ENCODE peak calls at places on chromosome 4, in four cellular contexts. One of them, this sample, is unnamed.

GRCh38 chr4:89708903-89709361 is 128.0 kb downstream of the SNCA start:
- DNase-seq in Peyer's patch: no peak
- DNase-seq in NB4: no peak
- DNase-seq in AG04449: no peak
- DNase-seq in this sample: peak

GRCh38 chr4:131366724-131367123 is 1782.4 kb upstream of the PCDH10 start:
- DNase-seq in Peyer's patch: no peak
- DNase-seq in AG04449: no peak
- DNase-seq in NB4: no peak
- DNase-seq in this sample: no peak

GRCh38 chr4:151226004-151226932 is 50.7 kb upstream of the PRSS48 start:
- DNase-seq in AG04449: peak
- DNase-seq in NB4: no peak
- DNase-seq in Peyer's patch: no peak
- DNase-seq in this sample: peak

GRCh38 chr4:40736910-40737309 is 12.8 kb upstream of the NSUN7 start:
- DNase-seq in AG04449: no peak
- DNase-seq in NB4: peak
- DNase-seq in Peyer's patch: no peak
- DNase-seq in this sample: peak

GRCh38 chr4:122010610-122011009 is 58.8 kb upstream of the TRPC3 start:
- DNase-seq in Peyer's patch: no peak
- DNase-seq in AG04449: no peak
- DNase-seq in NB4: no peak
- DNase-seq in this sample: peak

GRCh38 chr4:44668521-44668920 is 9.7 kb upstream of the GUF1 start:
- DNase-seq in Peyer's patch: no peak
- DNase-seq in NB4: no peak
- DNase-seq in AG04449: no peak
- DNase-seq in this sample: no peak

GRCh38 chr4:188428935-188429334 is 289.7 kb downstream of the TRIML1 start:
- DNase-seq in NB4: no peak
- DNase-seq in AG04449: no peak
- DNase-seq in Peyer's patch: no peak
- DNase-seq in this sample: no peak

GRCh38 chr4:182142146-182143085 is 100.8 kb upstream of the TENM3 start:
- DNase-seq in NB4: no peak
- DNase-seq in AG04449: no peak
- DNase-seq in Peyer's patch: no peak
- DNase-seq in this sample: peak

DNA sequence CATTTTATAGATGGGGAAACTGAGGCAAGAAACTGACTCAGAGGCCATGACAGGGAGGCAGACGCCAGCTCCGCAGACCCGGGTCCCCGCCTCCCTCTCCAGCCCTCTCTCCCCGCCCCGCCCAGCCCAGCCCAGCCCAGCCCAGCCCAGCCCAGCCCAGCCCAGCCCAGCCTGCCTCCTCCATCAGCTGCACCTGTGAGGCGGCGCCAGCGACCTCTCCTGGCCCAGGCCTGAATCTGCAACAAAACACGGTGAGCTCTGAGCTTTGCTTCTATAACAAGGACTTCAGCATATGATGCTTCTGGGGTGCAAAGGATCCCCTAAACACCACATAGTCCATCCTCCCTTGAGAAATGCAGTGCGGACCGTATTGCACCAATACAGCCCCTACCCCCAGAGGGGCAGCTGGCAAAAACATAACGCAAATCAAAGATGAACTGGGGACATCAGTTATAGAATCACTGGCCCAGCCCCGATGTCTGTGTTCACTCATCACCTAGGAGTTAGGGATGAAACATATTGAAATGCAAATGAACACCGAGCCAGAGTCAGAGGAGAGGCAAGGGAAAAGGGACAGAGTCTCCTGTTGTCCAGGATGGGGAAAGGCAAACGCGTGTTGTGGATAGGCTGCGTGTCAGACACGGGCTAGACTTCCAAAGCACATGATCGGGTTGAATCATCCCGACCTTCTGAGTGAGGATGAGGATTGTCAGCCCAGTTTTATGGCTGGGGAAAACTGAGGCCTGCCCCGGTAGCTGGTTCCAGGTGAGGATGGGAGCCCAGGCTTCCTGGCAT is 216.1 kb upstream of the PSAPL1 start:
- DNase-seq in Peyer's patch: no peak
- DNase-seq in NB4: no peak
- DNase-seq in AG04449: no peak
- DNase-seq in this sample: peak
- TF ChIP-seq CTCF in Peyer's patch: no peak
- TF ChIP-seq CTCF in NB4: no peak
- TF ChIP-seq CTCF in AG04449: peak
- TF ChIP-seq CTCF in this sample: peak

GRCh38 chr4:72569719-72570235 is 756 bp upstream of the ADAMTS3 start:
- DNase-seq in NB4: no peak
- DNase-seq in AG04449: no peak
- DNase-seq in Peyer's patch: no peak
- DNase-seq in this sample: peak
- H3K4me3 ChIP-seq in NB4: no peak
- H3K4me3 ChIP-seq in AG04449: peak
- H3K4me3 ChIP-seq in Peyer's patch: peak
- H3K4me3 ChIP-seq in this sample: peak

DNA sequence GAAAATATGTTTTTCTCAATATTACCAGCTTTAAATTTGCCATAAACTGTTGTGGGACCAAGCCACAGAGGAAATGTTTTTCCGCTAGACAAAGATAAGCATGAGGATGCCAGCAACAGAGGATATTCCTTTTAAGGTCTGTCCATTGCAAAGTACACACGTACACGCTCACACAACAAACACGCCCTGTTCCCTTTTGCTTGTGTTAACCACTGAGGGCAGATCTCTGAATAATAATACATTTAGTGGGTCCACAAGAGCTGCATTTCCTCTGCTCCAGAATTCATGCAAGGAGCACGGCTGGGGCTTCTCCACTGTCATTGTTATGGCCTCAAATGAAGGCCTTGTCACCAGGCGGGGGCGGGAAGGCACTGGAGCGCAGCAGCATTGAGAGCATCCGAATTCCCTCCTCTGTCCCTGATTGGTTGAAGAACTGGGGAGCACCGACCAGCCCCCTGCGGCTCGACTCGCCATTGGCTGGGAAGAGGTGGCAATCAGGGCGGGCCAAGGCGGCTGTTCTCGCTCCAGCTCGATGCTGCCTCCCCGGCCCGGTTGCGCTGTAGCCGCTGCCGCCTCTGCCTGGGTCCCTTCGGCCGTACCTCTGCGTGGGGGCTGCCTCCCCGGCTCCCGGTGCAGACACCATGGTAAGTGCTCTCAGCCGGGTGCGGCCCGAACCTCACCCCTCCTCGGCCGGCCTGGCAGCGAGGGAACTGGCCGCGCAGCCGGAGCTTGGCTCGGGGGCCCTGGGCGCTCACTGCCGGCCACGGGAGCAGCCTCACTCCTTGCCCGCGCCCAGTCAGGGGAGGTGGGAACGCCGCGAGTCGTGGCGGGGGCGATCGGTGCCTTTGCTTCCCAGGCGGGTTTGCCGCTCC is at the start of gene GUCY1B1:
- DNase-seq in NB4: no peak
- DNase-seq in Peyer's patch: peak
- DNase-seq in AG04449: peak
- DNase-seq in this sample: peak
- TF ChIP-seq CTCF in NB4: no peak
- TF ChIP-seq CTCF in Peyer's patch: peak
- TF ChIP-seq CTCF in AG04449: peak
- TF ChIP-seq CTCF in this sample: peak

DNA sequence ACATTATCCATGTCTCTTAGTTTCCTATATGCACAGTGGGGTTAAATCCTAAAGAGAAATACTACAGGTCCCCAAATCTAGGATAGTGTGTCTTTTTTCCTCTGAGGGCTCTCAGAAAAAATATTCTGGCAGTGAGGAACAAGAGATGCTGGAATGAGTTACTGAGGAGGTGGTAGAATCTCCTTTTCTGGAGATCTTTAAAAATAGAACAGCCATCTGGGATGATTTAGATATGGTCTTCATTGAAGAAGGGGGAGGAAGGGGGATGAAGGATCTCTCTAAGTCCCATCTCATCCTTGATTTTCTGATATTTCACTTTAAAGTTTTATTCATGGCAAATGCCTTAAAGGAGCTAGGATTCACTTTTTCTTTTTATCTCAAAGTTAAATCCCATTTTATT is 235.0 kb downstream of the MAML3 start:
- DNase-seq in Peyer's patch: no peak
- DNase-seq in AG04449: no peak
- DNase-seq in NB4: no peak
- DNase-seq in this sample: no peak
- H3K4me3 ChIP-seq in Peyer's patch: no peak
- H3K4me3 ChIP-seq in AG04449: no peak
- H3K4me3 ChIP-seq in NB4: no peak
- H3K4me3 ChIP-seq in this sample: no peak

DNA sequence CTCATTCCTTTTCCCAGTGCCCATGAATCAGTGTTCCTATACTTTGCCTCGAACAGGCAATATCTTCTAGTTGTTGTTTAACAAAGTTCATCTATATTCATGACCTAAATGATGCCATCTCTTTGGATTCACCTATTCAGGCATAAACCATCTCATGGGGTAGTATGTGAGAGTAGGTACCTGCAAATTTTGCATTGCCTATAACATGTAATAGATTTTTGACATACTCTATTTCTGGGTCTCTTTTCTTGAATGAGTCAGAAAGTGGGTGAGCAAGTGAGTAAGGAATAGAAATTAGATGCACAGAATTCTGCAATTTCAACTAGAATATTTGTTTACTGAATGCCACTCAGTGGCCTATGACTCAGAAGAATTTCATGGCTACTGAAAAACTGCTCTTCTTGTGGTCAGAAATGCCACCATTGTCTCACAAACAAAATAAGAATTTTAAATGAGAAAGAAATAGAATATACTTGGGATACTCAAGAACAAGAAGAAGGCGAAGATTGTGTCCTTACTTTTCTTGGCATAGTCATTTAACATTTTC is 86.7 kb downstream of the HHIP start:
- DNase-seq in AG04449: no peak
- DNase-seq in NB4: no peak
- DNase-seq in Peyer's patch: no peak
- DNase-seq in this sample: no peak
- TF ChIP-seq CTCF in AG04449: no peak
- TF ChIP-seq CTCF in NB4: no peak
- TF ChIP-seq CTCF in Peyer's patch: no peak
- TF ChIP-seq CTCF in this sample: no peak

GRCh38 chr4:54228064-54228527 is 997 bp upstream of the PDGFRA start:
- DNase-seq in NB4: peak
- DNase-seq in Peyer's patch: peak
- DNase-seq in AG04449: no peak
- DNase-seq in this sample: peak

GRCh38 chr4:54227261-54228063 is 1.6 kb upstream of the PDGFRA start:
- DNase-seq in AG04449: no peak
- DNase-seq in Peyer's patch: no peak
- DNase-seq in NB4: no peak
- DNase-seq in this sample: peak

GRCh38 chr4:54230479-54231418 is 1.7 kb downstream of the PDGFRA start:
- DNase-seq in NB4: no peak
- DNase-seq in Peyer's patch: peak
- DNase-seq in AG04449: no peak
- DNase-seq in this sample: peak

GRCh38 chr4:54229631-54230478 is 762 bp downstream of the PDGFRA start:
- DNase-seq in AG04449: no peak
- DNase-seq in Peyer's patch: no peak
- DNase-seq in NB4: no peak
- DNase-seq in this sample: peak

GRCh38 chr4:54228563-54229501 is at the start of gene PDGFRA:
- DNase-seq in Peyer's patch: peak
- DNase-seq in NB4: no peak
- DNase-seq in AG04449: peak
- DNase-seq in this sample: peak
- H3K4me3 ChIP-seq in Peyer's patch: peak
- H3K4me3 ChIP-seq in NB4: no peak
- H3K4me3 ChIP-seq in AG04449: peak
- H3K4me3 ChIP-seq in this sample: peak

GRCh38 chr4:178602833-178603232 is 1160.6 kb upstream of the AGA start:
- DNase-seq in NB4: no peak
- DNase-seq in Peyer's patch: no peak
- DNase-seq in AG04449: no peak
- DNase-seq in this sample: peak

GRCh38 chr4:178598672-178599071 is 1156.4 kb upstream of the AGA start:
- DNase-seq in Peyer's patch: no peak
- DNase-seq in AG04449: no peak
- DNase-seq in NB4: no peak
- DNase-seq in this sample: no peak

GRCh38 chr4:178599521-178599920 is 1157.3 kb upstream of the AGA start:
- DNase-seq in Peyer's patch: no peak
- DNase-seq in NB4: no peak
- DNase-seq in AG04449: no peak
- DNase-seq in this sample: no peak
- TF ChIP-seq CTCF in Peyer's patch: no peak
- TF ChIP-seq CTCF in NB4: peak
- TF ChIP-seq CTCF in AG04449: no peak
- TF ChIP-seq CTCF in this sample: no peak

GRCh38 chr4:26271703-26272102 is 49.1 kb upstream of the RBPJ start:
- DNase-seq in Peyer's patch: no peak
- DNase-seq in NB4: no peak
- DNase-seq in AG04449: no peak
- DNase-seq in this sample: no peak
- H3K4me3 ChIP-seq in Peyer's patch: no peak
- H3K4me3 ChIP-seq in NB4: peak
- H3K4me3 ChIP-seq in AG04449: no peak
- H3K4me3 ChIP-seq in this sample: no peak

GRCh38 chr4:12729384-12729783 is 754.8 kb downstream of the RAB28 start:
- DNase-seq in AG04449: no peak
- DNase-seq in Peyer's patch: no peak
- DNase-seq in NB4: peak
- DNase-seq in this sample: peak

GRCh38 chr4:12724520-12724919 is 759.6 kb downstream of the RAB28 start:
- DNase-seq in NB4: peak
- DNase-seq in AG04449: no peak
- DNase-seq in Peyer's patch: no peak
- DNase-seq in this sample: peak

GRCh38 chr4:12723849-12724447 is 760.2 kb downstream of the RAB28 start:
- DNase-seq in Peyer's patch: no peak
- DNase-seq in AG04449: no peak
- DNase-seq in NB4: no peak
- DNase-seq in this sample: peak
- TF ChIP-seq CTCF in Peyer's patch: no peak
- TF ChIP-seq CTCF in AG04449: no peak
- TF ChIP-seq CTCF in NB4: no peak
- TF ChIP-seq CTCF in this sample: no peak

DNA sequence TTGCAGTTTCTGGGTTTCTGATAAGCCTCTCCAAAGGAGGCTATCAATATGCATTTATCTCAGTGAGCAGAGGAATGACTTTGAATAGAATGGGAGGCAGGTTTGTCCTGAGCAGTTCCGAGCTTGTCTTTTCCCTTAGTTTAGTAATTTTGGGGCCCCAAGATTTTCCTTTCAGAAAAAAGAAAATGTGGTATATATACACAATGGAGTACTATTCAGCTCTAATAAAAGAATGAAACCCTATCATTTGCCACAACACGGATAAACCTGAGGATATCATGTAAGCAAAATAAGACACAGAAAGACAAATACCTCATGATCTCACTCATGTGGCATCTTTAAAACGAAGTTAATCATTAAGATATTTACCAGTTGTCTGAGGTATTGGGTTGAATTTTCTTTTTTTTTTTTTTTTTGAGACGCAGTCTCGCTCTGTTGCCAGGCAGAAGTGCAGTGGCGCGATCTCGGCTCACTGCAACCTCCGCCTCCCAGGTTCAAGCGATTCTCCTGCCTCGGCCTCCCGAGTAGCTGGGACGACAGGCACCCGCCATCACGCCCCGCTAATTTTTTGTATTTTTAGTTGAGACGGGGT is 532 bp downstream of the ZNF721 start:
- DNase-seq in AG04449: no peak
- DNase-seq in NB4: peak
- DNase-seq in Peyer's patch: no peak
- DNase-seq in this sample: peak
- H3K4me3 ChIP-seq in AG04449: peak
- H3K4me3 ChIP-seq in NB4: peak
- H3K4me3 ChIP-seq in Peyer's patch: peak
- H3K4me3 ChIP-seq in this sample: peak

This sample was measured in choroid plexus epithelial cell.